ENCODE peak calls at places on chromosomes 2 and 18, in six cellular contexts. H is lung, L is AG04450, E is upper lobe of right lung, P is hepatocyte, S is colonic mucosa. Z is an unnamed sample.

GRCh38 chr2:28348149-28348567 is 44.5 kb upstream of the FOSL2 start:
- DNase-seq in H (no peak), L (no peak), E (peak; percentile 62), P (no peak), S (no peak), Z (peak; percentile 48)

GRCh38 chr2:227890495-227891079 is 19.2 kb downstream of the DAW1 start:
- DNase-seq in H (no peak), L (peak; percentile 10), E (no peak), P (peak; percentile 79), S (no peak), Z (no peak)

GRCh38 chr2:43076676-43077075 is 149.7 kb downstream of the ZFP36L2 start:
- DNase-seq in H (no peak), L (no peak), E (no peak), P (no peak), S (no peak), Z (no peak)

GRCh38 chr2:100889286-100889685 is 69.3 kb downstream of the NPAS2 start:
- DNase-seq in H (no peak), L (no peak), E (no peak), P (no peak), S (no peak), Z (no peak)

GRCh38 chr2:174051741-174052638 is 86.8 kb upstream of the SP3 start:
- DNase-seq in H (no peak), L (peak; percentile 73), E (no peak), P (peak; percentile 75), S (peak; percentile 59), Z (no peak)

GRCh38 chr18:23825978-23826405 is 136.7 kb downstream of the LAMA3 start:
- DNase-seq in H (peak; percentile 52), L (no peak), E (no peak), P (peak; percentile 62), S (no peak), Z (no peak)

GRCh38 chr18:49016648-49017539 is 66.1 kb upstream of the SMAD7 start:
- DNase-seq in H (peak; percentile 51), L (peak; percentile 51), E (peak; percentile 70), P (peak; percentile 92), S (peak; percentile 18), Z (no peak)

GRCh38 chr2:170235860-170236638 is 58.1 kb downstream of the MYO3B start:
- DNase-seq in H (no peak), L (no peak), E (no peak), P (peak; percentile 76), S (no peak), Z (no peak)

GRCh38 chr18:8264861-8265411 is 344.3 kb upstream of the RAB12 start:
- DNase-seq in H (no peak), L (no peak), E (no peak), P (peak; percentile 26), S (no peak), Z (no peak)

GRCh38 chr2:12676771-12677170 is 40.0 kb upstream of the TRIB2 start:
- DNase-seq in H (no peak), L (no peak), E (no peak), P (no peak), S (no peak), Z (no peak)

GRCh38 chr2:75199428-75200011 is at the start of gene TACR1:
- DNase-seq in H (peak; percentile 49), L (peak; percentile 56), E (peak; percentile 79), P (peak; percentile 80), S (peak; percentile 48), Z (peak; percentile 36)

GRCh38 chr2:40451926-40452605 is at the start of gene SLC8A1:
- DNase-seq in H (no peak), L (no peak), E (peak; percentile 75), P (peak; percentile 54), S (no peak), Z (no peak)

GRCh38 chr18:63258749-63259580 is 60.6 kb downstream of the BCL2 start:
- DNase-seq in H (no peak), L (no peak), E (no peak), P (no peak), S (no peak), Z (no peak)

GRCh38 chr18:3151379-3152264 is 68.1 kb downstream of the MYOM1 start:
- DNase-seq in H (no peak), L (no peak), E (no peak), P (peak; percentile 35), S (no peak), Z (no peak)

GRCh38 chr2:62814132-62814531 is 108.6 kb downstream of the EHBP1 start:
- DNase-seq in H (no peak), L (no peak), E (no peak), P (no peak), S (no peak), Z (no peak)

GRCh38 chr18:78902795-78903435 is 76.7 kb upstream of the SALL3 start:
- DNase-seq in H (peak; percentile 22), L (no peak), E (peak; percentile 40), P (no peak), S (no peak), Z (no peak)

GRCh38 chr2:124241-124880 is 78.1 kb upstream of the FAM110C start:
- DNase-seq in H (no peak), L (no peak), E (no peak), P (no peak), S (no peak), Z (no peak)

GRCh38 chr18:40452599-40452998 is 1502.4 kb upstream of the PIK3C3 start:
- DNase-seq in H (no peak), L (no peak), E (no peak), P (no peak), S (no peak), Z (no peak)

GRCh38 chr2:102434655-102435381 is 11.9 kb downstream of the IL18RAP start:
- DNase-seq in H (no peak), L (no peak), E (no peak), P (no peak), S (no peak), Z (no peak)

GRCh38 chr2:194424683-194425209 is 1232.3 kb upstream of the SLC39A10 start:
- DNase-seq in H (no peak), L (no peak), E (no peak), P (no peak), S (no peak), Z (no peak)

GRCh38 chr2:160075171-160075570 is 12.8 kb upstream of the PLA2R1 start:
- DNase-seq in H (no peak), L (no peak), E (no peak), P (no peak), S (peak; percentile 31), Z (no peak)

GRCh38 chr18:24995056-24995455 is 356.9 kb downstream of the ZNF521 start:
- DNase-seq in H (no peak), L (no peak), E (no peak), P (no peak), S (no peak), Z (no peak)

GRCh38 chr18:76941284-76941683 is 118.9 kb downstream of the ZNF236 start:
- DNase-seq in H (no peak), L (no peak), E (no peak), P (no peak), S (peak; percentile 40), Z (no peak)

GRCh38 chr2:187834787-187835186 is 280.6 kb upstream of the TFPI start:
- DNase-seq in H (no peak), L (no peak), E (no peak), P (no peak), S (no peak), Z (no peak)
- H3K27ac ChIP-seq in H (no peak overlapping the region), L (no peak overlapping the region), E (no peak overlapping the region), P (no peak overlapping the region), S (no peak overlapping the region), Z (no peak overlapping the region)

DNA sequence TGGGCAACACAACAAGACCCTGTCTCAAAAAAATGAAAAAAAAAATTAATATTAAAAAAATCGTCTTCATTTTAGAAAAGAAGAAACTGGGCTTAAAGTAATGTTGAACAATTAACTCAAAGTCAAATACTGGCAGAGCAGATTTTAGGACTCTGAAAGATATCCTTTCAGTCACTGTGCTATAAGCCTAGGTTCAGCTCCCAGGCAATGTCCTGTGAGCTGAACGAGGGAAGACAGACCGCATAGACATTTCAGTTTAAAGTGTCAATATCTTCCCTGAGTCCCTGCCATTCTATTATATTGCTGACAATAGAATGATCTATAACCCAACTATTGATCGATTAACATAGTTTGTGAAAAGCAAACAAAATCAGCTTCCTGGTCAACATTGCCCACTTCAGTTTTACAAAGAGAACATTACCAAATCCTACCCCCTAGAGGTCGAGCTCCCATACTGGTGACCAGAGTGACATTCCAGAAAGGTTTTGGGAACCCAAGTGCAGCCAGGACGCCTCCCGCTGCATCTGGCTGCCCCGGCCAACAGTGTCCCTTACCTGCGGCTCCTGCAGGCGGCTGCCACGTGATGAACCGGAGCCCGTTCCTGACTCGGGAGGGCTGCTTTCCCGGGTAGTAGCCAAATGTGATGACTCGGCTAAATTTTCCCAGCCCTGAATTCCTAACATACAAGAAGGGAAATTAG is 639 bp downstream of the MRO start:
- DNase-seq in H (peak; percentile 30), L (no peak), E (peak; percentile 71), P (peak; percentile 74), S (peak; percentile 60), Z (no peak)
- H3K27ac ChIP-seq in H (no peak overlapping the region), L (no peak overlapping the region), E (no peak overlapping the region), P (no peak overlapping the region), S (no peak overlapping the region), Z (no peak overlapping the region)

GRCh38 chr18:10057808-10058791 is 144.3 kb downstream of the VAPA start:
- DNase-seq in H (no peak), L (no peak), E (no peak), P (peak; percentile 26), S (no peak), Z (no peak)

GRCh38 chr18:10057401-10057800 is 143.6 kb downstream of the VAPA start:
- DNase-seq in H (no peak), L (no peak), E (no peak), P (no peak), S (no peak), Z (no peak)

GRCh38 chr18:10060469-10060782 is 146.6 kb downstream of the VAPA start:
- DNase-seq in H (no peak), L (no peak), E (no peak), P (no peak), S (no peak), Z (no peak)

GRCh38 chr18:10061566-10061965 is 147.8 kb downstream of the VAPA start:
- DNase-seq in H (no peak), L (no peak), E (no peak), P (no peak), S (no peak), Z (no peak)

GRCh38 chr18:10059610-10060468 is 146.0 kb downstream of the VAPA start:
- DNase-seq in H (no peak), L (no peak), E (no peak), P (peak; percentile 32), S (no peak), Z (no peak)
- H3K27ac ChIP-seq in H (peak overlapping the region; percentile 17), L (no peak overlapping the region), E (peak overlapping the region; percentile 56), P (peak overlapping the region; percentile 82), S (peak overlapping the region; percentile 17), Z (no peak overlapping the region)

DNA sequence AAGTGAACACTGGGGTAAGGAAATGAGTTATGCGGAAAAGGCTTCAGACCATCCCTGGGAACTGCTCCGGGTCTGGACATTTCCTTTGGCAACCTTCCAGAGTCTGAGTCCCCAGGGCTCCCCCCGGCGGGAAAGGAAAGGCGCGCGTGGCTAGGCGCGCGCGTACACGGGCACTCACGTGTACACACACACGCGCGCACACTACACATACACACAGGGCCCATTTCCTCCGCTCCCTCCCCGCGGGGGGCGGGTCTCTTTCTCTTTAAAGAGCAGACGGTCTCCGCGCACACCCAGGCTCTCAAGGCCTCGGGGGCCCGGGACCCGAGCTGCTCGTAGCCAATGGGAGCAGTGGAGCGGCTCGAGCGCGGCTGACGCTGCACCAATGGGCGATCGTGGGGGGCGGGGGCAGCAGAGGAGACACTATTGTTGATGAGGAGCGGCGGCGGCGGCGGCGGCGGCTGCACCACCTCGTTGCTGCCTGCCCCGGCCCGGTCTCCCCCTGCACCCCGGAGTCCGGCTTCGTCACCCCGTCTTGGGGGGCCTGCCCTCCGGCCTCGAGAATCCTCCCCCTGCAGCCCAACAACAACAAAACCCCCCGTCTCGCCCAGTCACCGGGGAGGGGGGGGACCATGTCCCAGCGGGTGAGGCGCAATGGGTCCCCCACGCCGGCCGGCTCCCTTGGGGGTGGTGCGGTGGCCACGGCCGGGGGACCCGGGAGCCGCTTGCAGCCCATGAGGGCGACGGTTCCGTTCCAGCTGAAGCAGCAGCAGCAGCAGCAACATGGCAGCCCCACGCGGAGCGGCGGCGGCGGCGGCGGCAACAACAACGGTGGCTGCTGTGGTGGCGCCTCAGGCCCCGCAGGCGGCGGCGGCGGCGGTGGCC is at the start of gene FAM117B:
- DNase-seq in H (peak; percentile 98), L (peak; percentile 88), E (peak; percentile 100), P (peak; percentile 99), S (peak; percentile 99), Z (peak; percentile 99)
- H3K27ac ChIP-seq in H (peak within 1 kb of the TSS; percentile 95), L (peak within 1 kb of the TSS; percentile 39), E (peak within 1 kb of the TSS; percentile 88), P (peak within 1 kb of the TSS; percentile 89), S (peak within 1 kb of the TSS; percentile 95), Z (peak within 1 kb of the TSS; percentile 96)